ENCODE peak calls at places on chromosomes 11 and 22, in four cellular contexts. One of them, this sample, is unnamed.

GRCh38 chr22:50422961-50423815 is 51.6 kb downstream of the SBF1 start:
- DNase-seq in transverse colon: no peak
- DNase-seq in IMR-90: no peak
- DNase-seq in aorta: no peak
- DNase-seq in this sample: no peak

GRCh38 chr22:49657275-49657973 is 170.2 kb downstream of the BRD1 start:
- DNase-seq in transverse colon: peak
- DNase-seq in IMR-90: no peak
- DNase-seq in aorta: peak
- DNase-seq in this sample: peak

GRCh38 chr22:38230108-38230825 is 28.5 kb downstream of the MAFF start:
- DNase-seq in transverse colon: peak
- DNase-seq in IMR-90: no peak
- DNase-seq in aorta: no peak
- DNase-seq in this sample: peak

GRCh38 chr11:10655931-10656576 is 37.5 kb downstream of the IRAG1 start:
- DNase-seq in transverse colon: no peak
- DNase-seq in IMR-90: no peak
- DNase-seq in aorta: no peak
- DNase-seq in this sample: no peak

GRCh38 chr11:125315088-125315740 is 150.7 kb downstream of the PKNOX2 start:
- DNase-seq in transverse colon: no peak
- DNase-seq in IMR-90: peak
- DNase-seq in aorta: no peak
- DNase-seq in this sample: peak

GRCh38 chr11:68214173-68215086 is 1.3 kb upstream of the KMT5B start:
- DNase-seq in transverse colon: peak
- DNase-seq in IMR-90: no peak
- DNase-seq in aorta: peak
- DNase-seq in this sample: peak

GRCh38 chr11:28621648-28622215 is 513.5 kb downstream of the METTL15 start:
- DNase-seq in transverse colon: no peak
- DNase-seq in IMR-90: peak
- DNase-seq in aorta: no peak
- DNase-seq in this sample: no peak

GRCh38 chr11:92512204-92512569 is 287.6 kb downstream of the FAT3 start:
- DNase-seq in transverse colon: no peak
- DNase-seq in IMR-90: no peak
- DNase-seq in aorta: no peak
- DNase-seq in this sample: no peak

GRCh38 chr11:14454861-14455632 is 44.6 kb downstream of the COPB1 start:
- DNase-seq in transverse colon: no peak
- DNase-seq in IMR-90: peak
- DNase-seq in aorta: no peak
- DNase-seq in this sample: no peak

GRCh38 chr11:95389427-95389826 is 158.4 kb upstream of the SESN3 start:
- DNase-seq in transverse colon: no peak
- DNase-seq in IMR-90: no peak
- DNase-seq in aorta: no peak
- DNase-seq in this sample: no peak

GRCh38 chr11:84899740-84900139 is 727.4 kb downstream of the DLG2 start:
- DNase-seq in transverse colon: no peak
- DNase-seq in IMR-90: peak
- DNase-seq in aorta: no peak
- DNase-seq in this sample: no peak

GRCh38 chr22:49239264-49240015 is 588.2 kb downstream of the BRD1 start:
- DNase-seq in transverse colon: no peak
- DNase-seq in IMR-90: no peak
- DNase-seq in aorta: no peak
- DNase-seq in this sample: peak

GRCh38 chr11:57900315-57900714 is 123.4 kb upstream of the OR9Q1 start:
- DNase-seq in transverse colon: peak
- DNase-seq in IMR-90: no peak
- DNase-seq in aorta: no peak
- DNase-seq in this sample: no peak

GRCh38 chr11:101045415-101045814 is 84.2 kb downstream of the PGR start:
- DNase-seq in transverse colon: no peak
- DNase-seq in IMR-90: no peak
- DNase-seq in aorta: no peak
- DNase-seq in this sample: no peak
- H3K4me3 ChIP-seq in transverse colon: no peak
- H3K4me3 ChIP-seq in IMR-90: no peak
- H3K4me3 ChIP-seq in aorta: no peak
- H3K4me3 ChIP-seq in this sample: no peak

GRCh38 chr11:37378989-37379388 is 781.0 kb upstream of the RAG2 start:
- DNase-seq in transverse colon: no peak
- DNase-seq in IMR-90: no peak
- DNase-seq in aorta: no peak
- DNase-seq in this sample: no peak
- H3K4me3 ChIP-seq in transverse colon: no peak
- H3K4me3 ChIP-seq in IMR-90: no peak
- H3K4me3 ChIP-seq in aorta: no peak
- H3K4me3 ChIP-seq in this sample: no peak

GRCh38 chr11:9039863-9040262 is 36.1 kb upstream of the NRIP3 start:
- DNase-seq in transverse colon: no peak
- DNase-seq in IMR-90: no peak
- DNase-seq in aorta: no peak
- DNase-seq in this sample: no peak
- H3K4me3 ChIP-seq in transverse colon: no peak
- H3K4me3 ChIP-seq in IMR-90: no peak
- H3K4me3 ChIP-seq in aorta: no peak
- H3K4me3 ChIP-seq in this sample: no peak

DNA sequence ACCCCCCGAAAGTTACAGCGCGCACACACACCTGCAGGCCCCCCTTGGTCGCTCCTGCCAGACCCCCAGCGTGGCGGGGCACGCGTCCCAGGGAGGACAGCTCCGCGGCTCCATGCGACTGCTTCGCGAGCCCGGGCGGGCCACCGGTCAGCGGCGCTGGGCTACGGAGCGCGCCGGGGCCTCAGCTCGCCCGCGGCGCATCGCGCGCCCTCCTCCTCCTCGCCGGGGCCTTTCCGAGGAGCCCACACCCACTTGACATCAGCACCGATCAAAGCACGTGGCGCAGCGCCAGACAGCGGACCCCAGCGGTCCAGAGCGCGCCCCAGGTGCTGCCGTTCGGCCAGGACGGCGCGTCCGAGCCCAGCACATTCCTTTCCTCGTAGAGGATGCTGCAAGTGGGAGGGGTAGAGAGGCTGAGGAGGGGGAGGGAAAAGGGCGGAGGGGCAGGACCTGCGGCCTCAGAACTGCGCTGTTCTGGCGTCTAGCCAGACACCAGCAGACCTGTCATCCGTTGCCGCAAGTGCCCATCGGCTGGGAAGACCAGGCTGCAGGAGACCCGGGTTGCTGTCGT is 88.6 kb downstream of the PLEKHA7 start:
- DNase-seq in transverse colon: peak
- DNase-seq in IMR-90: no peak
- DNase-seq in aorta: peak
- DNase-seq in this sample: no peak
- H3K4me3 ChIP-seq in transverse colon: peak
- H3K4me3 ChIP-seq in IMR-90: peak
- H3K4me3 ChIP-seq in aorta: peak
- H3K4me3 ChIP-seq in this sample: peak

GRCh38 chr22:36156515-36157419 is 3.8 kb downstream of the APOL3 start:
- DNase-seq in transverse colon: peak
- DNase-seq in IMR-90: peak
- DNase-seq in aorta: peak
- DNase-seq in this sample: peak
- H3K4me3 ChIP-seq in transverse colon: peak
- H3K4me3 ChIP-seq in IMR-90: peak
- H3K4me3 ChIP-seq in aorta: peak
- H3K4me3 ChIP-seq in this sample: peak

GRCh38 chr11:65116370-65117205 is 913 bp downstream of the ZNHIT2 start:
- DNase-seq in transverse colon: no peak
- DNase-seq in IMR-90: peak
- DNase-seq in aorta: peak
- DNase-seq in this sample: no peak

GRCh38 chr11:65117206-65118096 is at the start of gene ZNHIT2:
- DNase-seq in transverse colon: peak
- DNase-seq in IMR-90: peak
- DNase-seq in aorta: peak
- DNase-seq in this sample: peak

GRCh38 chr11:65114538-65115171 is 2.8 kb downstream of the ZNHIT2 start:
- DNase-seq in transverse colon: no peak
- DNase-seq in IMR-90: no peak
- DNase-seq in aorta: no peak
- DNase-seq in this sample: no peak

GRCh38 chr11:65113839-65114238 is 2.2 kb downstream of the TM7SF2 start:
- DNase-seq in transverse colon: no peak
- DNase-seq in IMR-90: no peak
- DNase-seq in aorta: no peak
- DNase-seq in this sample: no peak

DNA sequence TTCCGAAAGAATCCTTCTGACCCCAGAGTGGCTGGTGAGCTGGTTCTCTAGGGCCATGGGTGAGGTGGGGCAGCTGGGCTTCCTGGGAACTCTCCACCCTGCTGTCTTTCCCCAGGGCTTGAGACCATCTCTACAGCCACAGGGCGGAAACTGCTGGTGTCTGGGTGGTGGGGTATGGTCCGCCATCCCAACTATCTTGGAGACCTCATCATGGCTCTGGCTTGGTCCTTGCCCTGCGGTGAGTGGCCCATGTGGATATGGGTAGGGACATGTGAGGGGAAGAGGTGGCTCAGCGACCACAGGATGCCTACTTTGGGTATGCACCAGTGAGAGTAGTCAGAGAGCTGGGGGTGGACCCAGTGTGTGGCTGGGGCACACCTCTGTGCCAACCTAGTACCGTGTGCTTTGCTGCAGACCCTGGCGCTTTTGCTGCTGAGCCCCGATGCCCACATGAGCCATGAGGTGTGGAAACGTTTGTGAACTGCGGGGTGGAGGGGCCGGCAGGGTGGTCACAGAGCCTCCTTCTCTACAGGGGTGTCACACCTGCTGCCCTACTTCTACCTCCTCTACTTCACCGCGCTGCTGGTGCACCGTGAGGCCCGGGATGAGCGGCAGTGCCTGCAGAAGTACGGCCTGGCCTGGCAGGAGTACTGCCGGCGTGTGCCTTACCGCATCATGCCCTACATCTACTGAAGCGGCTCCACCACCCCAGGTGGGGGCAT is 2.0 kb downstream of the ZNHIT2 start:
- DNase-seq in transverse colon: no peak
- DNase-seq in IMR-90: no peak
- DNase-seq in aorta: no peak
- DNase-seq in this sample: no peak
- H3K4me3 ChIP-seq in transverse colon: no peak
- H3K4me3 ChIP-seq in IMR-90: no peak
- H3K4me3 ChIP-seq in aorta: no peak
- H3K4me3 ChIP-seq in this sample: no peak

DNA sequence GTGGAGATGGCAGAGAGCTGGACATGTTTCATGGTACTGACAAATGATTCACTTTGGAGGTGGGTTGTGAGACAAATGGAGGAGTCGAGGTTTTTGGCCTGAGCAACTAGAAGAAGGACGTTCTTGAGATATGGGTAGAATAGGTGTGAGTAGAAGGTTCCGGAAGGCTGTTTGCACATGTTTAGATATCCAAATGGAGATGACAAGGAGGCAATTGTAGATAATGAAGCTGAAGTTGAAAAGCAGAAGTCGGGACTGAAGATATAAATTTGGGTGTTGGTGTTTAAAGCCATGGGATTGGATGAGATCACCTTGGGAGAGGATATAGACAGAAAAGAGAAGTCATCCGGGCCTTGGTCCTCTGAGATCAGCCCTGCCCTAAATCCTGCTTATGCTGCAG is 75.5 kb upstream of the CD44 start:
- DNase-seq in transverse colon: no peak
- DNase-seq in IMR-90: no peak
- DNase-seq in aorta: no peak
- DNase-seq in this sample: no peak
- H3K4me3 ChIP-seq in transverse colon: no peak
- H3K4me3 ChIP-seq in IMR-90: no peak
- H3K4me3 ChIP-seq in aorta: no peak
- H3K4me3 ChIP-seq in this sample: no peak

This sample was measured in lower leg skin.